ENCODE peak calls at places on chromosomes 4 and X, in six cellular contexts. One of them, this sample, is unnamed.
A peak's percentile ranks its signal among the peaks of the same experiment; 100 is the strongest.

GRCh38 chr4:8394125-8394524 is 46.4 kb downstream of the ACOX3 start:
- DNase-seq in neuronal stem cell: peak; percentile 36
- DNase-seq in IMR-90: peak; percentile 31
- DNase-seq in mesenchymal stem cell: no peak
- DNase-seq in trophoblast cell: no peak
- DNase-seq in H1: no peak
- DNase-seq in this sample: no peak

GRCh38 chrX:30246769-30247489 is at the start of gene MAGEB1:
- DNase-seq in neuronal stem cell: no peak
- DNase-seq in IMR-90: no peak
- DNase-seq in mesenchymal stem cell: no peak
- DNase-seq in trophoblast cell: no peak
- DNase-seq in H1: peak; percentile 33
- DNase-seq in this sample: peak; percentile 84

GRCh38 chr4:75924309-75924708 is 16.5 kb downstream of the NAAA start:
- DNase-seq in neuronal stem cell: no peak
- DNase-seq in IMR-90: no peak
- DNase-seq in mesenchymal stem cell: no peak
- DNase-seq in trophoblast cell: no peak
- DNase-seq in H1: no peak
- DNase-seq in this sample: no peak

GRCh38 chr4:160685729-160686128 is 1478.1 kb downstream of the FSTL5 start:
- DNase-seq in neuronal stem cell: no peak
- DNase-seq in IMR-90: no peak
- DNase-seq in mesenchymal stem cell: no peak
- DNase-seq in trophoblast cell: no peak
- DNase-seq in H1: no peak
- DNase-seq in this sample: no peak

GRCh38 chr4:112329672-112330372 is 32.7 kb downstream of the ALPK1 start:
- DNase-seq in neuronal stem cell: no peak
- DNase-seq in IMR-90: no peak
- DNase-seq in mesenchymal stem cell: no peak
- DNase-seq in trophoblast cell: no peak
- DNase-seq in H1: no peak
- DNase-seq in this sample: no peak

GRCh38 chr4:51923343-51923742 is 80.4 kb downstream of the DCUN1D4 start:
- DNase-seq in neuronal stem cell: no peak
- DNase-seq in IMR-90: no peak
- DNase-seq in mesenchymal stem cell: no peak
- DNase-seq in trophoblast cell: no peak
- DNase-seq in H1: no peak
- DNase-seq in this sample: no peak

GRCh38 chr4:6548201-6548881 is 26.6 kb upstream of the MAN2B2 start:
- DNase-seq in neuronal stem cell: peak; percentile 21
- DNase-seq in IMR-90: peak; percentile 22
- DNase-seq in mesenchymal stem cell: peak; percentile 20
- DNase-seq in trophoblast cell: peak; percentile 50
- DNase-seq in H1: peak; percentile 27
- DNase-seq in this sample: peak; percentile 81

GRCh38 chr4:171025776-171026175 is 787.4 kb upstream of the GALNTL6 start:
- DNase-seq in neuronal stem cell: no peak
- DNase-seq in IMR-90: no peak
- DNase-seq in mesenchymal stem cell: peak; percentile 4
- DNase-seq in trophoblast cell: no peak
- DNase-seq in H1: no peak
- DNase-seq in this sample: no peak

GRCh38 chr4:103634236-103634635 is 85.5 kb downstream of the TACR3 start:
- DNase-seq in neuronal stem cell: no peak
- DNase-seq in IMR-90: no peak
- DNase-seq in mesenchymal stem cell: no peak
- DNase-seq in trophoblast cell: no peak
- DNase-seq in H1: no peak
- DNase-seq in this sample: peak; percentile 14

GRCh38 chrX:47448165-47448806 is 34.7 kb downstream of the ZNF41 start:
- DNase-seq in neuronal stem cell: no peak
- DNase-seq in IMR-90: no peak
- DNase-seq in mesenchymal stem cell: no peak
- DNase-seq in trophoblast cell: no peak
- DNase-seq in H1: no peak
- DNase-seq in this sample: no peak
- H3K4me3 ChIP-seq in neuronal stem cell: no peak overlapping the region
- H3K4me3 ChIP-seq in IMR-90: no peak overlapping the region
- H3K4me3 ChIP-seq in mesenchymal stem cell: no peak overlapping the region
- H3K4me3 ChIP-seq in trophoblast cell: no peak overlapping the region
- H3K4me3 ChIP-seq in H1: no peak overlapping the region
- H3K4me3 ChIP-seq in this sample: no peak overlapping the region

GRCh38 chr4:88178633-88179231 is 20.3 kb upstream of the ABCG2 start:
- DNase-seq in neuronal stem cell: no peak
- DNase-seq in IMR-90: no peak
- DNase-seq in mesenchymal stem cell: no peak
- DNase-seq in trophoblast cell: no peak
- DNase-seq in H1: no peak
- DNase-seq in this sample: peak; percentile 61
- H2BK120ac ChIP-seq in neuronal stem cell: no peak overlapping the region
- H2BK120ac ChIP-seq in IMR-90: peak overlapping the region; percentile 98
- H2BK120ac ChIP-seq in mesenchymal stem cell: peak overlapping the region; percentile 69
- H2BK120ac ChIP-seq in trophoblast cell: peak overlapping the region; percentile 91
- H2BK120ac ChIP-seq in H1: peak overlapping the region; percentile 7
- H2BK120ac ChIP-seq in this sample: peak overlapping the region; percentile 55

DNA sequence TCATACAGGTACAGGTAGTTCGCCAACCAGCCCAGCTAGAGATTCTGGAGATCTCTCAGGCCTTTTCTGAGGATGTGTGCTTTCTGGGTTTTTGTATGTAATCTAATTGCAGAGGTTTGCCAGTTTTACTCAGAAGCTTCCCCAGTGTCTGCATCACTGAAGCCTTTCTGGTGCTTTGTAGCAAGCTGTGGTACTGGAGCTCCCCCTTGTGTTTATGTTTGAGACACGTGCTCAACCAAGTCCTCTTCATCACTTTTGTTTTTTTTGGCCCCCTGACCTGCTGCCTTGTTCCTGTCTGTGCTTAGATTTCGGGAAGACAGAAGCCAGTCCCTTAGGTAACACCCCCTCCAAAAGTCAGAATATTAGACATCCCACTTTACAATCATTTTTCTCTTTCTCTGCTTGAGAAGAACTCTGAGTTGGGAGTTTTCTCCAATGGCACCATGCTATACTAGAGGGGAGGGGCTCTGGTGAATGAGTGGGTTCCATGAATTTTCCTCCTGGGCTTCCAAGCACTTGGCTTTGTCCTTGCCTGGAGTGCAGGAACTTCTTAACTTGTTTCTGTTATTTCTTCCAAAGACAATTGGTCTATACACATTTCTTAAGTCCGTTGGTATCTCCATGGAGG is 128.4 kb upstream of the TBC1D9 start:
- DNase-seq in neuronal stem cell: peak; percentile 54
- DNase-seq in IMR-90: peak; percentile 80
- DNase-seq in mesenchymal stem cell: peak; percentile 64
- DNase-seq in trophoblast cell: peak; percentile 76
- DNase-seq in H1: peak; percentile 13
- DNase-seq in this sample: peak; percentile 91
- H3K4me3 ChIP-seq in neuronal stem cell: no peak overlapping the region
- H3K4me3 ChIP-seq in IMR-90: no peak overlapping the region
- H3K4me3 ChIP-seq in mesenchymal stem cell: no peak overlapping the region
- H3K4me3 ChIP-seq in trophoblast cell: no peak overlapping the region
- H3K4me3 ChIP-seq in H1: no peak overlapping the region
- H3K4me3 ChIP-seq in this sample: no peak overlapping the region

DNA sequence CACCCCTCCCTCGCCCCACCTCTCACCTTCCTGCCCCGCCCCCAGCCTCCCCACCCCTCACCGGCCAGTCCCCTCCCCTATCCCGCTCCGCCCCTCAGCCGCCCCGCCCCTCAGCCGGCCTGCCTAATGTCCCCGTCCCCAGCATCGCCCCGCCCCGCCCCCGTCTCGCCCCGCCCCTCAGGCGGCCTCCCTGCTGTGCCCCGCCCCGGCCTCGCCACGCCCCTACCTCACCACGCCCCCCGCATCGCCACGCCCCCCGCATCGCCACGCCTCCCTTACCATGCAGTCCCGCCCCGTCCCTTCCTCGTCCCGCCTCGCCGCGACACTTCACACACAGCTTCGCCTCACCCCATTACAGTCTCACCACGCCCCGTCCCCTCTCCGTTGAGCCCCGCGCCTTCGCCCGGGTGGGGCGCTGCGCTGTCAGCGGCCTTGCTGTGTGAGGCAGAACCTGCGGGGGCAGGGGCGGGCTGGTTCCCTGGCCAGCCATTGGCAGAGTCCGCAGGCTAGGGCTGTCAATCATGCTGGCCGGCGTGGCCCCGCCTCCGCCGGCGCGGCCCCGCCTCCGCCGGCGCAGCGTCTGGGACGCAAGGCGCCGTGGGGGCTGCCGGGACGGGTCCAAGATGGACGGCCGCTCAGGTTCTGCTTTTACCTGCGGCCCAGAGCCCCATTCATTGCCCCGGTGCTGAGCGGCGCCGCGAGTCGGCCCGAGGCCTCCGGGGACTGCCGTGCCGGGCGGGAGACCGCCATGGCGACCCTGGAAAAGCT is at the start of the genes HTT and HTT-AS:
- DNase-seq in neuronal stem cell: peak; percentile 97
- DNase-seq in IMR-90: peak; percentile 91
- DNase-seq in mesenchymal stem cell: peak; percentile 93
- DNase-seq in trophoblast cell: peak; percentile 97
- DNase-seq in H1: peak; percentile 84
- DNase-seq in this sample: peak; percentile 95
- H2BK120ac ChIP-seq in neuronal stem cell: peak within 1 kb of the TSS; percentile 40
- H2BK120ac ChIP-seq in IMR-90: peak within 1 kb of the TSS; percentile 96
- H2BK120ac ChIP-seq in mesenchymal stem cell: peak within 1 kb of the TSS; percentile 74
- H2BK120ac ChIP-seq in trophoblast cell: peak within 1 kb of the TSS; percentile 68
- H2BK120ac ChIP-seq in H1: no peak within 1 kb of the TSS
- H2BK120ac ChIP-seq in this sample: no peak within 1 kb of the TSS

GRCh38 chrX:45762699-45763647 is 562.3 kb upstream of the DIPK2B start:
- DNase-seq in neuronal stem cell: no peak
- DNase-seq in IMR-90: no peak
- DNase-seq in mesenchymal stem cell: peak; percentile 51
- DNase-seq in trophoblast cell: no peak
- DNase-seq in H1: no peak
- DNase-seq in this sample: no peak

GRCh38 chrX:45758319-45758718 is 557.6 kb upstream of the DIPK2B start:
- DNase-seq in neuronal stem cell: no peak
- DNase-seq in IMR-90: peak; percentile 93
- DNase-seq in mesenchymal stem cell: peak; percentile 93
- DNase-seq in trophoblast cell: no peak
- DNase-seq in H1: no peak
- DNase-seq in this sample: no peak

GRCh38 chrX:45758738-45759397 is 558.2 kb upstream of the DIPK2B start:
- DNase-seq in neuronal stem cell: no peak
- DNase-seq in IMR-90: peak; percentile 49
- DNase-seq in mesenchymal stem cell: peak; percentile 72
- DNase-seq in trophoblast cell: no peak
- DNase-seq in H1: no peak
- DNase-seq in this sample: no peak

GRCh38 chrX:45761920-45762319 is 561.2 kb upstream of the DIPK2B start:
- DNase-seq in neuronal stem cell: no peak
- DNase-seq in IMR-90: no peak
- DNase-seq in mesenchymal stem cell: peak; percentile 8
- DNase-seq in trophoblast cell: no peak
- DNase-seq in H1: no peak
- DNase-seq in this sample: no peak

GRCh38 chrX:45760187-45760742 is 559.6 kb upstream of the DIPK2B start:
- DNase-seq in neuronal stem cell: no peak
- DNase-seq in IMR-90: no peak
- DNase-seq in mesenchymal stem cell: peak; percentile 11
- DNase-seq in trophoblast cell: no peak
- DNase-seq in H1: no peak
- DNase-seq in this sample: no peak
- H3K4me3 ChIP-seq in neuronal stem cell: no peak overlapping the region
- H3K4me3 ChIP-seq in IMR-90: no peak overlapping the region
- H3K4me3 ChIP-seq in mesenchymal stem cell: no peak overlapping the region
- H3K4me3 ChIP-seq in trophoblast cell: no peak overlapping the region
- H3K4me3 ChIP-seq in H1: no peak overlapping the region
- H3K4me3 ChIP-seq in this sample: no peak overlapping the region

GRCh38 chrX:40845331-40845911 is 110.1 kb upstream of the MED14 start:
- DNase-seq in neuronal stem cell: no peak
- DNase-seq in IMR-90: peak; percentile 95
- DNase-seq in mesenchymal stem cell: peak; percentile 68
- DNase-seq in trophoblast cell: peak; percentile 20
- DNase-seq in H1: peak; percentile 34
- DNase-seq in this sample: peak; percentile 69
- H2BK120ac ChIP-seq in neuronal stem cell: no peak overlapping the region
- H2BK120ac ChIP-seq in IMR-90: peak overlapping the region; percentile 97
- H2BK120ac ChIP-seq in mesenchymal stem cell: no peak overlapping the region
- H2BK120ac ChIP-seq in trophoblast cell: no peak overlapping the region
- H2BK120ac ChIP-seq in H1: peak overlapping the region; percentile 99
- H2BK120ac ChIP-seq in this sample: no peak overlapping the region

GRCh38 chr4:37453004-37453360 is 208.4 kb downstream of the NWD2 start:
- DNase-seq in neuronal stem cell: peak; percentile 59
- DNase-seq in IMR-90: peak; percentile 48
- DNase-seq in mesenchymal stem cell: peak; percentile 40
- DNase-seq in trophoblast cell: peak; percentile 97
- DNase-seq in H1: no peak
- DNase-seq in this sample: peak; percentile 92

GRCh38 chr4:37451646-37452045 is 207.1 kb downstream of the NWD2 start:
- DNase-seq in neuronal stem cell: no peak
- DNase-seq in IMR-90: no peak
- DNase-seq in mesenchymal stem cell: no peak
- DNase-seq in trophoblast cell: no peak
- DNase-seq in H1: no peak
- DNase-seq in this sample: no peak

GRCh38 chr4:37455301-37456062 is 210.9 kb downstream of the NWD2 start:
- DNase-seq in neuronal stem cell: no peak
- DNase-seq in IMR-90: no peak
- DNase-seq in mesenchymal stem cell: no peak
- DNase-seq in trophoblast cell: peak; percentile 78
- DNase-seq in H1: no peak
- DNase-seq in this sample: no peak

GRCh38 chr4:37453361-37454262 is 209.1 kb downstream of the NWD2 start:
- DNase-seq in neuronal stem cell: peak; percentile 43
- DNase-seq in IMR-90: no peak
- DNase-seq in mesenchymal stem cell: peak; percentile 19
- DNase-seq in trophoblast cell: peak; percentile 90
- DNase-seq in H1: no peak
- DNase-seq in this sample: peak; percentile 75

GRCh38 chr4:37454263-37454800 is 209.8 kb downstream of the NWD2 start:
- DNase-seq in neuronal stem cell: no peak
- DNase-seq in IMR-90: no peak
- DNase-seq in mesenchymal stem cell: no peak
- DNase-seq in trophoblast cell: no peak
- DNase-seq in H1: no peak
- DNase-seq in this sample: no peak
- H3K4me3 ChIP-seq in neuronal stem cell: peak overlapping the region; percentile 12
- H3K4me3 ChIP-seq in IMR-90: no peak overlapping the region
- H3K4me3 ChIP-seq in mesenchymal stem cell: no peak overlapping the region
- H3K4me3 ChIP-seq in trophoblast cell: peak overlapping the region; percentile 31
- H3K4me3 ChIP-seq in H1: peak overlapping the region; percentile 69
- H3K4me3 ChIP-seq in this sample: peak overlapping the region; percentile 9

This sample was measured in mesendoderm.